ENCODE peak calls at places on chromosome 6, in seven cellular contexts. K is CD4-positive, alpha-beta memory T cell; M is KG1; R is G401; F is HL-60; B is brain pericyte; V is NCI-H446 treated with DMSO at 0.1 percent for 48 hours. Q is an unnamed sample.

GRCh38 chr6:118177720-118178119 is 270.7 kb downstream of the SLC35F1 start:
- DNase-seq in K (no peak), F (no peak), M (no peak), B (no peak), R (no peak), V (no peak), Q (no peak)

GRCh38 chr6:13304101-13304500 is 24.2 kb downstream of the TBC1D7 start:
- DNase-seq in V (no peak), R (no peak), M (no peak), F (no peak), B (no peak), K (no peak), Q (no peak)

GRCh38 chr6:51934098-51934497 is 153.3 kb downstream of the PKHD1 start:
- DNase-seq in M (no peak), K (no peak), B (no peak), V (no peak), F (no peak), R (no peak), Q (no peak)

GRCh38 chr6:124002377-124003081 is 198.9 kb downstream of the NKAIN2 start:
- DNase-seq in K (no peak), B (no peak), F (no peak), M (no peak), R (peak), V (no peak), Q (no peak)

GRCh38 chr6:23533311-23533710 is 592.7 kb upstream of the NRSN1 start:
- DNase-seq in R (peak), M (no peak), F (no peak), V (no peak), K (no peak), B (no peak), Q (no peak)

GRCh38 chr6:73752943-73753342 is 56.9 kb downstream of the CD109 start:
- DNase-seq in M (no peak), K (no peak), R (no peak), B (no peak), V (no peak), F (no peak), Q (no peak)

GRCh38 chr6:130187335-130188206 is 35.2 kb downstream of the SAMD3 start:
- DNase-seq in B (no peak), M (no peak), R (no peak), F (no peak), V (no peak), K (no peak), Q (no peak)

GRCh38 chr6:142476446-142476845 is 174.6 kb downstream of the ADGRG6 start:
- DNase-seq in B (no peak), F (no peak), R (no peak), V (no peak), M (no peak), K (no peak), Q (no peak)

GRCh38 chr6:158278015-158278414 is 34.2 kb upstream of the TULP4 start:
- DNase-seq in V (no peak), R (no peak), K (no peak), M (no peak), B (no peak), F (no peak), Q (no peak)

GRCh38 chr6:129493396-129493902 is 216.5 kb downstream of the ARHGAP18 start:
- DNase-seq in M (no peak), V (no peak), F (no peak), R (no peak), B (no peak), K (no peak), Q (no peak)

GRCh38 chr6:33689148-33689494 is 22.4 kb downstream of the UQCC2 start:
- DNase-seq in R (no peak), K (no peak), F (no peak), B (no peak), V (no peak), M (no peak), Q (no peak)

GRCh38 chr6:154343473-154344308 is 12.9 kb downstream of the IPCEF1 start:
- DNase-seq in F (no peak), R (peak), K (no peak), M (no peak), B (no peak), V (peak), Q (peak)

GRCh38 chr6:139443226-139444112 is 69.0 kb upstream of the CITED2 start:
- DNase-seq in V (no peak), M (no peak), R (no peak), B (no peak), F (no peak), K (no peak), Q (no peak)

GRCh38 chr6:155088856-155089255 is 93.7 kb downstream of the TIAM2 start:
- DNase-seq in F (no peak), K (no peak), B (no peak), M (no peak), V (no peak), R (no peak), Q (no peak)

GRCh38 chr6:118320652-118321051 is 227.4 kb upstream of the PLN start:
- DNase-seq in M (no peak), F (no peak), R (peak), K (no peak), V (no peak), B (no peak), Q (no peak)

GRCh38 chr6:166826264-166826663 is 130.1 kb downstream of the RNASET2 start:
- DNase-seq in V (no peak), R (no peak), F (no peak), K (no peak), B (no peak), M (no peak), Q (no peak)

GRCh38 chr6:83853178-83853967 is at the start of gene RIPPLY2:
- DNase-seq in R (peak), F (no peak), K (no peak), B (no peak), V (peak), M (peak), Q (no peak)

GRCh38 chr6:37314803-37315515 is 38.8 kb upstream of the RNF8 start:
- DNase-seq in K (peak), M (peak), V (peak), R (no peak), F (peak), B (no peak), Q (peak)

GRCh38 chr6:16898640-16899428 is 137.6 kb upstream of the ATXN1 start:
- DNase-seq in V (no peak), R (no peak), M (no peak), F (no peak), K (no peak), B (no peak), Q (no peak)

GRCh38 chr6:129598244-129599187 is 111.5 kb downstream of the ARHGAP18 start:
- DNase-seq in R (peak), B (peak), M (peak), K (peak), V (peak), F (no peak), Q (peak)

Q was measured in AML-193.